ENCODE peak calls at places on chromosomes 12 and 14, in seven cellular contexts. One of them, this sample, is unnamed.

GRCh38 chr12:70842136-70842535 is 78.4 kb downstream of the PTPRR start:
- DNase-seq in astrocyte of the cerebellum: no peak
- DNase-seq in anterior cingulate cortex: no peak
- DNase-seq in NCI-H1930: no peak
- DNase-seq in DND-41: no peak
- DNase-seq in right cardiac atrium: no peak
- DNase-seq in adipocyte: no peak
- DNase-seq in this sample: no peak

GRCh38 chr12:53172352-53172751 is 8.2 kb upstream of the ZNF740 start:
- DNase-seq in astrocyte of the cerebellum: no peak
- DNase-seq in anterior cingulate cortex: no peak
- DNase-seq in NCI-H1930: no peak
- DNase-seq in DND-41: no peak
- DNase-seq in right cardiac atrium: peak
- DNase-seq in adipocyte: peak
- DNase-seq in this sample: no peak

GRCh38 chr12:89040146-89040964 is 311.9 kb downstream of the DUSP6 start:
- DNase-seq in astrocyte of the cerebellum: no peak
- DNase-seq in anterior cingulate cortex: no peak
- DNase-seq in NCI-H1930: no peak
- DNase-seq in DND-41: peak
- DNase-seq in right cardiac atrium: no peak
- DNase-seq in adipocyte: peak
- DNase-seq in this sample: peak

GRCh38 chr14:85466678-85467077 is 63.3 kb upstream of the FLRT2 start:
- DNase-seq in astrocyte of the cerebellum: no peak
- DNase-seq in anterior cingulate cortex: no peak
- DNase-seq in NCI-H1930: no peak
- DNase-seq in DND-41: no peak
- DNase-seq in right cardiac atrium: no peak
- DNase-seq in adipocyte: no peak
- DNase-seq in this sample: no peak

GRCh38 chr12:51025182-51025747 is 919 bp downstream of the SLC11A2 start:
- DNase-seq in astrocyte of the cerebellum: no peak
- DNase-seq in anterior cingulate cortex: no peak
- DNase-seq in NCI-H1930: no peak
- DNase-seq in DND-41: no peak
- DNase-seq in right cardiac atrium: no peak
- DNase-seq in adipocyte: no peak
- DNase-seq in this sample: no peak

GRCh38 chr12:79119796-79120195 is 255.2 kb downstream of the SYT1 start:
- DNase-seq in astrocyte of the cerebellum: no peak
- DNase-seq in anterior cingulate cortex: no peak
- DNase-seq in NCI-H1930: no peak
- DNase-seq in DND-41: no peak
- DNase-seq in right cardiac atrium: no peak
- DNase-seq in adipocyte: no peak
- DNase-seq in this sample: no peak

GRCh38 chr12:15788266-15789214 is 648 bp downstream of the EPS8 start:
- DNase-seq in astrocyte of the cerebellum: peak
- DNase-seq in anterior cingulate cortex: no peak
- DNase-seq in NCI-H1930: peak
- DNase-seq in DND-41: no peak
- DNase-seq in right cardiac atrium: peak
- DNase-seq in adipocyte: peak
- DNase-seq in this sample: no peak

GRCh38 chr12:102484017-102484731 is 3.8 kb upstream of the IGF1 start:
- DNase-seq in astrocyte of the cerebellum: peak
- DNase-seq in anterior cingulate cortex: peak
- DNase-seq in NCI-H1930: no peak
- DNase-seq in DND-41: peak
- DNase-seq in right cardiac atrium: peak
- DNase-seq in adipocyte: peak
- DNase-seq in this sample: no peak

GRCh38 chr12:84069079-84069661 is 843.4 kb downstream of the SLC6A15 start:
- DNase-seq in astrocyte of the cerebellum: no peak
- DNase-seq in anterior cingulate cortex: no peak
- DNase-seq in NCI-H1930: no peak
- DNase-seq in DND-41: no peak
- DNase-seq in right cardiac atrium: no peak
- DNase-seq in adipocyte: peak
- DNase-seq in this sample: no peak

GRCh38 chr12:52543985-52544888 is 8.7 kb downstream of the KRT71 start:
- DNase-seq in astrocyte of the cerebellum: no peak
- DNase-seq in anterior cingulate cortex: peak
- DNase-seq in NCI-H1930: no peak
- DNase-seq in DND-41: no peak
- DNase-seq in right cardiac atrium: peak
- DNase-seq in adipocyte: no peak
- DNase-seq in this sample: no peak

GRCh38 chr12:47838286-47838931 is 18.7 kb upstream of the HDAC7 start:
- DNase-seq in astrocyte of the cerebellum: no peak
- DNase-seq in anterior cingulate cortex: no peak
- DNase-seq in NCI-H1930: no peak
- DNase-seq in DND-41: peak
- DNase-seq in right cardiac atrium: no peak
- DNase-seq in adipocyte: peak
- DNase-seq in this sample: no peak

GRCh38 chr12:57203791-57204190 is 12.8 kb upstream of the NXPH4 start:
- DNase-seq in astrocyte of the cerebellum: no peak
- DNase-seq in anterior cingulate cortex: no peak
- DNase-seq in NCI-H1930: no peak
- DNase-seq in DND-41: no peak
- DNase-seq in right cardiac atrium: no peak
- DNase-seq in adipocyte: no peak
- DNase-seq in this sample: no peak

GRCh38 chr12:23950011-23950774 is 723 bp upstream of the SOX5 start:
- DNase-seq in astrocyte of the cerebellum: no peak
- DNase-seq in anterior cingulate cortex: no peak
- DNase-seq in NCI-H1930: no peak
- DNase-seq in DND-41: no peak
- DNase-seq in right cardiac atrium: peak
- DNase-seq in adipocyte: peak
- DNase-seq in this sample: no peak

GRCh38 chr14:102213984-102214658 is 74.4 kb downstream of the WDR20 start:
- DNase-seq in astrocyte of the cerebellum: no peak
- DNase-seq in anterior cingulate cortex: no peak
- DNase-seq in NCI-H1930: no peak
- DNase-seq in DND-41: no peak
- DNase-seq in right cardiac atrium: no peak
- DNase-seq in adipocyte: no peak
- DNase-seq in this sample: no peak

GRCh38 chr12:2092890-2093289 is 40.1 kb downstream of the CACNA1C start:
- DNase-seq in astrocyte of the cerebellum: no peak
- DNase-seq in anterior cingulate cortex: no peak
- DNase-seq in NCI-H1930: no peak
- DNase-seq in DND-41: no peak
- DNase-seq in right cardiac atrium: peak
- DNase-seq in adipocyte: peak
- DNase-seq in this sample: no peak

GRCh38 chr12:67714648-67715047 is 66.1 kb downstream of the DYRK2 start:
- DNase-seq in astrocyte of the cerebellum: no peak
- DNase-seq in anterior cingulate cortex: no peak
- DNase-seq in NCI-H1930: no peak
- DNase-seq in DND-41: no peak
- DNase-seq in right cardiac atrium: no peak
- DNase-seq in adipocyte: no peak
- DNase-seq in this sample: no peak

GRCh38 chr14:91749857-91750256 is 18.0 kb upstream of the CATSPERB start:
- DNase-seq in astrocyte of the cerebellum: no peak
- DNase-seq in anterior cingulate cortex: no peak
- DNase-seq in NCI-H1930: no peak
- DNase-seq in DND-41: no peak
- DNase-seq in right cardiac atrium: no peak
- DNase-seq in adipocyte: no peak
- DNase-seq in this sample: no peak

GRCh38 chr14:68285421-68286179 is 466.0 kb downstream of the RAD51B start:
- DNase-seq in astrocyte of the cerebellum: no peak
- DNase-seq in anterior cingulate cortex: no peak
- DNase-seq in NCI-H1930: no peak
- DNase-seq in DND-41: peak
- DNase-seq in right cardiac atrium: no peak
- DNase-seq in adipocyte: no peak
- DNase-seq in this sample: peak

GRCh38 chr14:31993521-31993941 is 83.6 kb upstream of the ARHGAP5 start:
- DNase-seq in astrocyte of the cerebellum: no peak
- DNase-seq in anterior cingulate cortex: no peak
- DNase-seq in NCI-H1930: no peak
- DNase-seq in DND-41: no peak
- DNase-seq in right cardiac atrium: no peak
- DNase-seq in adipocyte: no peak
- DNase-seq in this sample: no peak

GRCh38 chr14:31283568-31284252 is 76.1 kb upstream of the HECTD1 start:
- DNase-seq in astrocyte of the cerebellum: no peak
- DNase-seq in anterior cingulate cortex: no peak
- DNase-seq in NCI-H1930: no peak
- DNase-seq in DND-41: no peak
- DNase-seq in right cardiac atrium: no peak
- DNase-seq in adipocyte: no peak
- DNase-seq in this sample: no peak

GRCh38 chr12:57727758-57728395 is 10.7 kb downstream of the AGAP2 start:
- DNase-seq in astrocyte of the cerebellum: no peak
- DNase-seq in anterior cingulate cortex: no peak
- DNase-seq in NCI-H1930: no peak
- DNase-seq in DND-41: no peak
- DNase-seq in right cardiac atrium: no peak
- DNase-seq in adipocyte: no peak
- DNase-seq in this sample: no peak

GRCh38 chr12:91140660-91141045 is 29.4 kb upstream of the LUM start:
- DNase-seq in astrocyte of the cerebellum: no peak
- DNase-seq in anterior cingulate cortex: no peak
- DNase-seq in NCI-H1930: no peak
- DNase-seq in DND-41: no peak
- DNase-seq in right cardiac atrium: peak
- DNase-seq in adipocyte: no peak
- DNase-seq in this sample: no peak

GRCh38 chr12:74370608-74371216 is 166.9 kb upstream of the ATXN7L3B start:
- DNase-seq in astrocyte of the cerebellum: no peak
- DNase-seq in anterior cingulate cortex: no peak
- DNase-seq in NCI-H1930: no peak
- DNase-seq in DND-41: no peak
- DNase-seq in right cardiac atrium: no peak
- DNase-seq in adipocyte: no peak
- DNase-seq in this sample: no peak

GRCh38 chr12:28059678-28060077 is 87.1 kb upstream of the PTHLH start:
- DNase-seq in astrocyte of the cerebellum: no peak
- DNase-seq in anterior cingulate cortex: no peak
- DNase-seq in NCI-H1930: no peak
- DNase-seq in DND-41: no peak
- DNase-seq in right cardiac atrium: no peak
- DNase-seq in adipocyte: peak
- DNase-seq in this sample: no peak

GRCh38 chr14:19801118-19801464 is 2.5 kb upstream of the OR4N2 start:
- DNase-seq in astrocyte of the cerebellum: no peak
- DNase-seq in anterior cingulate cortex: no peak
- DNase-seq in NCI-H1930: no peak
- DNase-seq in DND-41: no peak
- DNase-seq in right cardiac atrium: no peak
- DNase-seq in adipocyte: no peak
- DNase-seq in this sample: no peak

GRCh38 chr14:54709444-54709843 is 142.5 kb downstream of the SAMD4A start:
- DNase-seq in astrocyte of the cerebellum: no peak
- DNase-seq in anterior cingulate cortex: no peak
- DNase-seq in NCI-H1930: no peak
- DNase-seq in DND-41: no peak
- DNase-seq in right cardiac atrium: no peak
- DNase-seq in adipocyte: no peak
- DNase-seq in this sample: no peak

GRCh38 chr12:85374981-85375380 is 95.0 kb downstream of the ALX1 start:
- DNase-seq in astrocyte of the cerebellum: no peak
- DNase-seq in anterior cingulate cortex: no peak
- DNase-seq in NCI-H1930: no peak
- DNase-seq in DND-41: no peak
- DNase-seq in right cardiac atrium: no peak
- DNase-seq in adipocyte: no peak
- DNase-seq in this sample: no peak

This sample was measured in non-pigmented ciliary epithelial cell.